ENCODE peak calls at places on chromosome 10, in five cellular contexts. N, O, E, U and M are unnamed samples. For H3K36me3, the result is how much of the 10 kb centered on the place peaks cover.

GRCh38 chr10:35006836-35007235 is 83.3 kb downstream of the CUL2 start:
- DNase-seq in O (no peak), N (no peak), E (no peak), U (no peak), M (peak)

GRCh38 chr10:113326160-113327111 is 226.4 kb upstream of the HABP2 start:
- DNase-seq in U (peak), O (no peak), E (peak), N (no peak), M (peak)

GRCh38 chr10:89086801-89087513 is 96.4 kb downstream of the FAS start:
- DNase-seq in O (peak), U (peak), N (peak), E (no peak), M (no peak)

GRCh38 chr10:31926765-31927596 is 1.6 kb downstream of the ARHGAP12 start:
- DNase-seq in E (peak), O (no peak), U (no peak), N (no peak), M (peak)

GRCh38 chr10:94066411-94066810 is 72.7 kb downstream of the PLCE1 start:
- DNase-seq in U (no peak), O (no peak), E (peak), N (peak), M (peak)

GRCh38 chr10:21214329-21214728 is 311.2 kb downstream of the SKIDA1 start:
- DNase-seq in O (no peak), E (no peak), U (no peak), N (no peak), M (no peak)

GRCh38 chr10:132642732-132643008 is 105.1 kb downstream of the INPP5A start:
- DNase-seq in U (no peak), N (no peak), O (no peak), E (no peak), M (no peak)

GRCh38 chr10:42988517-42989395 is 88.1 kb upstream of the RET start:
- DNase-seq in E (no peak), U (no peak), O (no peak), N (peak), M (no peak)

GRCh38 chr10:131924982-131925649 is 24.3 kb downstream of the PPP2R2D start:
- DNase-seq in N (no peak), E (no peak), O (no peak), U (no peak), M (no peak)

GRCh38 chr10:43647576-43647975 is 1.1 kb downstream of the ZNF32 start:
- DNase-seq in O (no peak), N (no peak), U (peak), E (no peak), M (no peak)

GRCh38 chr10:78718032-78718572 is 350.7 kb upstream of the ZMIZ1 start:
- DNase-seq in O (no peak), N (no peak), E (no peak), U (no peak), M (no peak)

GRCh38 chr10:132742837-132743194 is 43.1 kb downstream of the NKX6-2 start:
- DNase-seq in E (no peak), N (peak), O (no peak), U (no peak), M (no peak)

GRCh38 chr10:34292675-34293074 is 522.4 kb downstream of the PARD3 start:
- DNase-seq in N (no peak), U (no peak), E (no peak), O (no peak), M (no peak)

DNA sequence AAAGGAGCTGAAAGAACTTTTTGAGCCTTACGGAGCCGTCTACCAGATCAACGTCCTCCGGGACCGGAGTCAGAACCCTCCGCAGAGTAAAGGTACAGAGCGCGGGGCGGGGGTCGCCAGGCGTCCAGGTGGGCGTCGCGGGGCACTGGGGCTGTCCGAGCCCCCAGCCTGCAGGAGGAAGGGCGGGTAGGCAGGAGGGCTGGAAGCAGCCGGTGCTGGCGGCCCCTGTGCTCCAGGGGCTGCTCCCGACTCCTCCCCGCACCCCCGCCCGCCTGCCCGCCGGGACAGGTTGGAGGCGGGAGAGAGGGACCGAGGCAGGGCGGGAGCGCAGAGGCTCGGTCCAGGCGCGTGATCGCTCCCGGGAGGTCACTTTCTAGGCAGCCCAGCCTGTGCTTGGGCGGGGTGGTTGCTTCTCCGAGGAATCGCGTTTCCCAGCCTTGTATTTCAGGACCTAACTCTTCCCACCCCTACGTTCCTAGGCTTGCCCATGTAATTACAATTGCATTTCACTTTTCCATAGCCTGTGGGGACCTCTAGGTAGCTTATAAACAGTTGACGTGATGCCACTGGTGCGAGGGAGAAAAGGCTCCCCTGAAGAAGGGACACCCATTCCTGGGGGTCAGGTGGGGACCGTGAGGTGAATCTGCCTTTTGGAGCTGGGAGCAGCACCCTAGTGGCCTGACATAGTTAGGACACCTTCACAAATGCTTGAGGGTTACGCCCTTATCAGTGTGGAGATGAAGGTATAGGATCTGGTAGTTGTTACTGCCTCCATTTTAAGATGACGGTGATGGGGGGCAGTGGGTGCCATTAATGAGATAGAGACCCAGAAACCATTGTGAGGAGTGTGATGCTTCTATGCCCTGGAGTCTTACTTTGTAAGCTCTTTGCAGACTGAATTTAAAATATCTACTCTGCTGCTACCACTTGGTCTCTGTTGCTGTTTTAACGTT is 148.2 kb downstream of the CELF2 start:
- DNase-seq in U (peak), O (peak), N (peak), E (peak), M (no peak)
- H3K36me3 ChIP-seq in U (under half), O (under half), N (under half), E (under half), M (under half)

GRCh38 chr10:97475936-97476594 is 22.2 kb downstream of the MMS19 start:
- DNase-seq in E (no peak), N (no peak), O (no peak), U (no peak), M (peak)
- H3K36me3 ChIP-seq in E (under half), N (under half), O (half or more), U (half or more), M (under half)

GRCh38 chr10:6214612-6215011 is 11.9 kb downstream of the PFKFB3 start:
- DNase-seq in U (no peak), E (no peak), N (no peak), O (no peak), M (no peak)

GRCh38 chr10:6213908-6214307 is 11.2 kb downstream of the PFKFB3 start:
- DNase-seq in E (no peak), O (no peak), N (no peak), U (no peak), M (no peak)

GRCh38 chr10:6216916-6217315 is 14.2 kb downstream of the PFKFB3 start:
- DNase-seq in O (no peak), U (no peak), N (no peak), E (no peak), M (no peak)

GRCh38 chr10:6215683-6216484 is 13.2 kb downstream of the PFKFB3 start:
- DNase-seq in E (no peak), N (no peak), U (no peak), O (no peak), M (no peak)

GRCh38 chr10:6215241-6215640 is 12.5 kb downstream of the PFKFB3 start:
- DNase-seq in N (no peak), O (no peak), U (no peak), E (no peak), M (no peak)
- H3K36me3 ChIP-seq in N (under half), O (half or more), U (half or more), E (under half), M (under half)

GRCh38 chr10:37226524-37226923 is 101.1 kb downstream of the ANKRD30A start:
- DNase-seq in E (no peak), N (no peak), U (no peak), O (no peak), M (no peak)

GRCh38 chr10:37225163-37225562 is 99.8 kb downstream of the ANKRD30A start:
- DNase-seq in U (no peak), O (no peak), E (no peak), N (no peak), M (no peak)

GRCh38 chr10:37222046-37222445 is 96.6 kb downstream of the ANKRD30A start:
- DNase-seq in E (no peak), U (no peak), O (no peak), N (no peak), M (no peak)
- H3K36me3 ChIP-seq in E (under half), U (under half), O (under half), N (under half), M (under half)